ENCODE peak calls at places on chromosomes 6 and 20, in four cellular contexts. One of them, this sample, is unnamed.

GRCh38 chr20:50040432-50041237 is 57.9 kb downstream of the SNAI1 start:
- DNase-seq in endothelial cell: no peak
- DNase-seq in testis: no peak
- DNase-seq in fibroblast of the aortic adventitia: no peak
- DNase-seq in this sample: no peak

GRCh38 chr20:53652090-53652858 is 58.6 kb upstream of the ZNF217 start:
- DNase-seq in endothelial cell: no peak
- DNase-seq in testis: no peak
- DNase-seq in fibroblast of the aortic adventitia: no peak
- DNase-seq in this sample: peak

GRCh38 chr6:13177617-13178506 is 150.5 kb downstream of the TBC1D7 start:
- DNase-seq in endothelial cell: no peak
- DNase-seq in testis: no peak
- DNase-seq in fibroblast of the aortic adventitia: no peak
- DNase-seq in this sample: no peak

GRCh38 chr6:18302561-18303439 is 38.5 kb upstream of the DEK start:
- DNase-seq in endothelial cell: no peak
- DNase-seq in testis: no peak
- DNase-seq in fibroblast of the aortic adventitia: peak
- DNase-seq in this sample: peak

GRCh38 chr20:52610749-52611148 is 361.4 kb upstream of the TSHZ2 start:
- DNase-seq in endothelial cell: no peak
- DNase-seq in testis: no peak
- DNase-seq in fibroblast of the aortic adventitia: no peak
- DNase-seq in this sample: no peak

GRCh38 chr20:14711681-14712080 is 374.3 kb upstream of the FLRT3 start:
- DNase-seq in endothelial cell: no peak
- DNase-seq in testis: no peak
- DNase-seq in fibroblast of the aortic adventitia: peak
- DNase-seq in this sample: peak

GRCh38 chr6:169019111-169019510 is 234.5 kb downstream of the THBS2 start:
- DNase-seq in endothelial cell: no peak
- DNase-seq in testis: no peak
- DNase-seq in fibroblast of the aortic adventitia: no peak
- DNase-seq in this sample: no peak

GRCh38 chr6:36757206-36757605 is 59.6 kb downstream of the RAB44 start:
- DNase-seq in endothelial cell: no peak
- DNase-seq in testis: no peak
- DNase-seq in fibroblast of the aortic adventitia: no peak
- DNase-seq in this sample: no peak

GRCh38 chr6:20013485-20013884 is 176.3 kb downstream of the ID4 start:
- DNase-seq in endothelial cell: no peak
- DNase-seq in testis: no peak
- DNase-seq in fibroblast of the aortic adventitia: no peak
- DNase-seq in this sample: no peak

GRCh38 chr6:37102299-37103168 is 67.4 kb upstream of the PIM1 start:
- DNase-seq in endothelial cell: peak
- DNase-seq in testis: peak
- DNase-seq in fibroblast of the aortic adventitia: peak
- DNase-seq in this sample: peak

GRCh38 chr20:52192296-52193007 is 873 bp upstream of the ZFP64 start:
- DNase-seq in endothelial cell: no peak
- DNase-seq in testis: peak
- DNase-seq in fibroblast of the aortic adventitia: peak
- DNase-seq in this sample: no peak

GRCh38 chr20:46046588-46047310 is 17.7 kb downstream of the SLC12A5 start:
- DNase-seq in endothelial cell: no peak
- DNase-seq in testis: no peak
- DNase-seq in fibroblast of the aortic adventitia: no peak
- DNase-seq in this sample: no peak

GRCh38 chr6:156978948-156979347 is 201.8 kb downstream of the ARID1B start:
- DNase-seq in endothelial cell: no peak
- DNase-seq in testis: no peak
- DNase-seq in fibroblast of the aortic adventitia: no peak
- DNase-seq in this sample: no peak

GRCh38 chr6:169324086-169324485 is 70.4 kb upstream of the THBS2 start:
- DNase-seq in endothelial cell: no peak
- DNase-seq in testis: no peak
- DNase-seq in fibroblast of the aortic adventitia: no peak
- DNase-seq in this sample: no peak

GRCh38 chr6:107666084-107666981 is 157.8 kb downstream of the SCML4 start:
- DNase-seq in endothelial cell: no peak
- DNase-seq in testis: no peak
- DNase-seq in fibroblast of the aortic adventitia: peak
- DNase-seq in this sample: peak

GRCh38 chr6:97437087-97437486 is 154.1 kb upstream of the MMS22L start:
- DNase-seq in endothelial cell: no peak
- DNase-seq in testis: no peak
- DNase-seq in fibroblast of the aortic adventitia: peak
- DNase-seq in this sample: peak
- TF ChIP-seq CTCF in endothelial cell: peak
- TF ChIP-seq CTCF in testis: no peak
- TF ChIP-seq CTCF in fibroblast of the aortic adventitia: peak
- TF ChIP-seq CTCF in this sample: peak

GRCh38 chr6:135012764-135013163 is 41.9 kb downstream of the HBS1L start:
- DNase-seq in endothelial cell: no peak
- DNase-seq in testis: no peak
- DNase-seq in fibroblast of the aortic adventitia: peak
- DNase-seq in this sample: peak
- TF ChIP-seq CTCF in endothelial cell: no peak
- TF ChIP-seq CTCF in testis: no peak
- TF ChIP-seq CTCF in fibroblast of the aortic adventitia: no peak
- TF ChIP-seq CTCF in this sample: no peak

GRCh38 chr6:42674780-42675179 is 47.6 kb downstream of the PRPH2 start:
- DNase-seq in endothelial cell: no peak
- DNase-seq in testis: no peak
- DNase-seq in fibroblast of the aortic adventitia: no peak
- DNase-seq in this sample: no peak
- TF ChIP-seq CTCF in endothelial cell: no peak
- TF ChIP-seq CTCF in testis: no peak
- TF ChIP-seq CTCF in fibroblast of the aortic adventitia: no peak
- TF ChIP-seq CTCF in this sample: no peak

DNA sequence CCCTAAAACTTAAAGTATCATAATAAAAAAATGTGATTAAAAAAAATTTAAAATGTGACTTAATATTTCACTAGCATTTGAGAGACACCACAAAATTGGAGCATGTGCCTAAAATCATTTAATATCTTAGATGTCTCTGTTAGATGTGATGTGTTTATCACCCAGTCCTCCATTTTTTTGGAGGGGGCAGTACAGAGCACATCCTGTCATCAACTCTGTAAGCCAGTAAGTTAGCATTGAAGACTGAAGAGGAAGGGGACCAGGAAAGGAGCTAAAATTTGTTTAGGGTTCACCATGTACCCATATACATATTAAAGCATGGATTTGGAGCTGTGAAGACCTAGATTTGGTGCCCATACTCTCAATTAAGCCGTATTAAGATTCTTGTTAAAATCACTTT is 30.7 kb upstream of the ADIG start:
- DNase-seq in endothelial cell: no peak
- DNase-seq in testis: no peak
- DNase-seq in fibroblast of the aortic adventitia: no peak
- DNase-seq in this sample: no peak
- TF ChIP-seq CTCF in endothelial cell: peak
- TF ChIP-seq CTCF in testis: no peak
- TF ChIP-seq CTCF in fibroblast of the aortic adventitia: no peak
- TF ChIP-seq CTCF in this sample: peak

GRCh38 chr6:66965227-66965626 is 1258.2 kb upstream of the EYS start:
- DNase-seq in endothelial cell: no peak
- DNase-seq in testis: no peak
- DNase-seq in fibroblast of the aortic adventitia: no peak
- DNase-seq in this sample: no peak

GRCh38 chr6:66961191-66961590 is 1254.2 kb upstream of the EYS start:
- DNase-seq in endothelial cell: no peak
- DNase-seq in testis: no peak
- DNase-seq in fibroblast of the aortic adventitia: no peak
- DNase-seq in this sample: no peak

GRCh38 chr6:66964216-66964615 is 1257.2 kb upstream of the EYS start:
- DNase-seq in endothelial cell: no peak
- DNase-seq in testis: no peak
- DNase-seq in fibroblast of the aortic adventitia: no peak
- DNase-seq in this sample: no peak

DNA sequence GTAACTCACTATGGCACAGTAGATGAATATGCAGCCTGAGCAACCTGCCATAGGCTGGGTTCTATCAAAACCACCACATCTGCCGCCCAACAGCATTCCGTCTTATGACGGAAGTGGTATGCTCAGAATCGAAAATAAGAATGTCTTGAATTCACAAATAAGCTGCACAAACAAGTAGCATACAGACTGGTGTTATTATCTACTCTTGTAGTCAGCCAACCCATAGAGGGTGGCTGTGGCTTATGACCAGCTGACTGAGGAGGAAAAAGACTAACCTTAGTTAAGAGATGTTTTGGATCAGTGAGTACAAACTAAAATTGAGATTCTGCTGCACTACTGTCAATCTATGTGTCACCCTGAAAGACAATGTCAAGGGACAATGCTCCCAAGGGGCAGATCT is 1255.1 kb upstream of the EYS start:
- DNase-seq in endothelial cell: no peak
- DNase-seq in testis: no peak
- DNase-seq in fibroblast of the aortic adventitia: no peak
- DNase-seq in this sample: no peak
- TF ChIP-seq CTCF in endothelial cell: no peak
- TF ChIP-seq CTCF in testis: no peak
- TF ChIP-seq CTCF in fibroblast of the aortic adventitia: no peak
- TF ChIP-seq CTCF in this sample: no peak

GRCh38 chr20:44271915-44272663 is 25.0 kb downstream of the GDAP1L1 start:
- DNase-seq in endothelial cell: peak
- DNase-seq in testis: no peak
- DNase-seq in fibroblast of the aortic adventitia: no peak
- DNase-seq in this sample: no peak
- TF ChIP-seq CTCF in endothelial cell: peak
- TF ChIP-seq CTCF in testis: no peak
- TF ChIP-seq CTCF in fibroblast of the aortic adventitia: no peak
- TF ChIP-seq CTCF in this sample: peak

DNA sequence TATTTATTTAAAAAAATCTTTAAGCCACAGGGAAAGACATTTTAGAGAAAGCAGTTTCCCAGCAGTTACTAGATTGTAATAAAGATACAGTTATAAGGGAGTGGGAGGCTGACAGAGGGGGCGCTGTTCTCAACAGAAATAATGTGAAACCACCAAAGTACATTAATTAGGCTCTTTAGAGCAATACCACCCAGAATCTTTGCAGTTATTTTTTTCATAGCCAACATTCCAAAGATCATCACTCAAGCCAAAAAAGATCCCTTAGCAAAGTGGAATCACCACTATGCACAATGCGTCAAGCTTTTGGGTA is 331.3 kb upstream of the DEFB112 start:
- DNase-seq in endothelial cell: peak
- DNase-seq in testis: peak
- DNase-seq in fibroblast of the aortic adventitia: no peak
- DNase-seq in this sample: no peak
- TF ChIP-seq CTCF in endothelial cell: peak
- TF ChIP-seq CTCF in testis: no peak
- TF ChIP-seq CTCF in fibroblast of the aortic adventitia: no peak
- TF ChIP-seq CTCF in this sample: no peak